ENCODE peak calls at places on chromosome 6, in six cellular contexts. C is left cardiac atrium; U is natural killer cell; Q is stimulated activated CD4-positive, alpha-beta T cell treated with anti-CD3 and anti-CD28 coated beads, Interleukin-1b, Interleukin-23, amount 100 ng/mL, for 48 hours; Z is HTR-8/SVneo; B is NCI-H748 treated with DMSO at 0.1 percent for 48 hours. P is an unnamed sample.

GRCh38 chr6:167682125-167682524 is 144.6 kb upstream of the AFDN start:
- DNase-seq in C (no peak), U (no peak), Q (no peak), Z (no peak), B (no peak), P (no peak)

GRCh38 chr6:38055210-38055609 is 235.7 kb downstream of the ZFAND3 start:
- DNase-seq in C (no peak), U (no peak), Q (no peak), Z (no peak), B (no peak), P (no peak)

GRCh38 chr6:27176096-27176495 is 71.4 kb upstream of the PRSS16 start:
- DNase-seq in C (no peak), U (no peak), Q (no peak), Z (no peak), B (no peak), P (peak)

GRCh38 chr6:33756211-33756954 is 9.7 kb upstream of the IP6K3 start:
- DNase-seq in C (no peak), U (no peak), Q (no peak), Z (no peak), B (no peak), P (no peak)

GRCh38 chr6:135196739-135197510 is 15.8 kb downstream of the MYB start:
- DNase-seq in C (no peak), U (no peak), Q (peak), Z (no peak), B (no peak), P (no peak)

GRCh38 chr6:29797966-29798365 is 29.7 kb upstream of the HLA-G start:
- DNase-seq in C (no peak), U (no peak), Q (no peak), Z (no peak), B (no peak), P (no peak)

GRCh38 chr6:14035448-14035847 is 82.1 kb upstream of the CD83 start:
- DNase-seq in C (no peak), U (no peak), Q (no peak), Z (peak), B (no peak), P (peak)

GRCh38 chr6:166341915-166342292 is 441 bp downstream of the SFT2D1 start:
- DNase-seq in C (no peak), U (no peak), Q (no peak), Z (no peak), B (no peak), P (no peak)

GRCh38 chr6:127243501-127243900 is 23.2 kb upstream of the RNF146 start:
- DNase-seq in C (no peak), U (no peak), Q (no peak), Z (no peak), B (no peak), P (no peak)

GRCh38 chr6:170211404-170212025 is 79.4 kb downstream of the DLL1 start:
- DNase-seq in C (no peak), U (no peak), Q (no peak), Z (no peak), B (no peak), P (no peak)

GRCh38 chr6:108589244-108589730 is 28.6 kb downstream of the FOXO3 start:
- DNase-seq in C (peak), U (no peak), Q (no peak), Z (no peak), B (no peak), P (peak)

GRCh38 chr6:31952140-31952805 is 6.4 kb downstream of the CFB start:
- DNase-seq in C (peak), U (no peak), Q (no peak), Z (peak), B (peak), P (peak)

GRCh38 chr6:74879234-74879633 is 326.6 kb downstream of the COL12A1 start:
- DNase-seq in C (no peak), U (no peak), Q (no peak), Z (peak), B (no peak), P (no peak)

GRCh38 chr6:165744515-165745228 is 81.6 kb upstream of the PDE10A start:
- DNase-seq in C (no peak), U (no peak), Q (no peak), Z (no peak), B (no peak), P (no peak)

GRCh38 chr6:53984163-53984562 is 127.1 kb upstream of the MLIP start:
- DNase-seq in C (no peak), U (no peak), Q (no peak), Z (peak), B (no peak), P (no peak)

GRCh38 chr6:168908166-168908565 is 345.5 kb downstream of the THBS2 start:
- DNase-seq in C (no peak), U (no peak), Q (no peak), Z (no peak), B (no peak), P (no peak)

GRCh38 chr6:71460933-71461332 is 172.3 kb downstream of the OGFRL1 start:
- DNase-seq in C (no peak), U (no peak), Q (no peak), Z (peak), B (no peak), P (no peak)

GRCh38 chr6:161832622-161833021 is 558.8 kb upstream of the AGPAT4 start:
- DNase-seq in C (no peak), U (no peak), Q (no peak), Z (no peak), B (no peak), P (no peak)

GRCh38 chr6:97094376-97094775 is 169.8 kb downstream of the KLHL32 start:
- DNase-seq in C (no peak), U (no peak), Q (no peak), Z (no peak), B (no peak), P (no peak)

GRCh38 chr6:45423901-45424627 is 46.3 kb upstream of the SUPT3H start:
- DNase-seq in C (peak), U (peak), Q (peak), Z (no peak), B (no peak), P (peak)

GRCh38 chr6:43076093-43076927 is at the start of gene PTK7:
- DNase-seq in C (peak), U (no peak), Q (peak), Z (peak), B (peak), P (peak)

GRCh38 chr6:43386492-43386891 is 17.0 kb upstream of the ZNF318 start:
- DNase-seq in C (no peak), U (no peak), Q (no peak), Z (no peak), B (peak), P (no peak)

GRCh38 chr6:33577106-33577535 is 3.0 kb downstream of the BAK1 start:
- DNase-seq in C (peak), U (no peak), Q (no peak), Z (no peak), B (no peak), P (no peak)

GRCh38 chr6:75830959-75831885 is 82.2 kb downstream of the MYO6 start:
- DNase-seq in C (no peak), U (no peak), Q (peak), Z (no peak), B (no peak), P (no peak)